ENCODE peak calls at places on chromosome 14, in four cellular contexts. One of them, this sample, is unnamed.

GRCh38 chr14:61184117-61184516 is 97.0 kb downstream of the TMEM30B start:
- DNase-seq in fibroblast of mammary gland: peak; percentile 100
- DNase-seq in right lobe of liver: no peak
- DNase-seq in colonic mucosa: no peak
- DNase-seq in this sample: peak; percentile 81

GRCh38 chr14:100684154-100684553 is 42.5 kb upstream of the DLK1 start:
- DNase-seq in colonic mucosa: no peak
- DNase-seq in right lobe of liver: no peak
- DNase-seq in fibroblast of mammary gland: no peak
- DNase-seq in this sample: no peak

GRCh38 chr14:98761993-98762392 is 510.0 kb downstream of the BCL11B start:
- DNase-seq in colonic mucosa: no peak
- DNase-seq in right lobe of liver: no peak
- DNase-seq in fibroblast of mammary gland: no peak
- DNase-seq in this sample: no peak

GRCh38 chr14:75053396-75054289 is 2.4 kb upstream of the MLH3 start:
- DNase-seq in colonic mucosa: no peak
- DNase-seq in fibroblast of mammary gland: peak; percentile 78
- DNase-seq in right lobe of liver: no peak
- DNase-seq in this sample: no peak

GRCh38 chr14:94481468-94482131 is 5.6 kb upstream of the SERPINA9 start:
- DNase-seq in right lobe of liver: peak; percentile 73
- DNase-seq in fibroblast of mammary gland: peak; percentile 45
- DNase-seq in colonic mucosa: no peak
- DNase-seq in this sample: no peak

GRCh38 chr14:93006484-93007128 is 83.7 kb downstream of the CHGA start:
- DNase-seq in right lobe of liver: no peak
- DNase-seq in colonic mucosa: no peak
- DNase-seq in fibroblast of mammary gland: peak; percentile 46
- DNase-seq in this sample: no peak

GRCh38 chr14:45118594-45118993 is 15.7 kb downstream of the FKBP3 start:
- DNase-seq in colonic mucosa: no peak
- DNase-seq in right lobe of liver: no peak
- DNase-seq in fibroblast of mammary gland: no peak
- DNase-seq in this sample: no peak

GRCh38 chr14:90661881-90662280 is 154.3 kb downstream of the TTC7B start:
- DNase-seq in fibroblast of mammary gland: no peak
- DNase-seq in right lobe of liver: no peak
- DNase-seq in colonic mucosa: no peak
- DNase-seq in this sample: no peak

GRCh38 chr14:100155881-100156645 is 3.4 kb downstream of the DEGS2 start:
- DNase-seq in fibroblast of mammary gland: no peak
- DNase-seq in colonic mucosa: peak; percentile 88
- DNase-seq in right lobe of liver: no peak
- DNase-seq in this sample: no peak

GRCh38 chr14:61927015-61927414 is 164.8 kb downstream of the SNAPC1 start:
- DNase-seq in right lobe of liver: no peak
- DNase-seq in fibroblast of mammary gland: no peak
- DNase-seq in colonic mucosa: no peak
- DNase-seq in this sample: peak; percentile 60

GRCh38 chr14:56797569-56798446 is 12.5 kb downstream of the OTX2 start:
- DNase-seq in fibroblast of mammary gland: no peak
- DNase-seq in right lobe of liver: no peak
- DNase-seq in colonic mucosa: no peak
- DNase-seq in this sample: no peak

GRCh38 chr14:103770902-103771301 is 55.3 kb downstream of the ZFYVE21 start:
- DNase-seq in colonic mucosa: no peak
- DNase-seq in right lobe of liver: no peak
- DNase-seq in fibroblast of mammary gland: no peak
- DNase-seq in this sample: no peak

GRCh38 chr14:100593751-100594624 is 6.8 kb upstream of the BEGAIN start:
- DNase-seq in colonic mucosa: no peak
- DNase-seq in fibroblast of mammary gland: no peak
- DNase-seq in right lobe of liver: no peak
- DNase-seq in this sample: no peak

GRCh38 chr14:61656341-61656740 is 39.0 kb upstream of the HIF1A start:
- DNase-seq in fibroblast of mammary gland: no peak
- DNase-seq in right lobe of liver: no peak
- DNase-seq in colonic mucosa: no peak
- DNase-seq in this sample: no peak

GRCh38 chr14:71220462-71220861 is 313.2 kb downstream of the PCNX1 start:
- DNase-seq in fibroblast of mammary gland: no peak
- DNase-seq in right lobe of liver: no peak
- DNase-seq in colonic mucosa: no peak
- DNase-seq in this sample: no peak

GRCh38 chr14:71225108-71225507 is 317.8 kb downstream of the PCNX1 start:
- DNase-seq in right lobe of liver: no peak
- DNase-seq in fibroblast of mammary gland: no peak
- DNase-seq in colonic mucosa: no peak
- DNase-seq in this sample: no peak

DNA sequence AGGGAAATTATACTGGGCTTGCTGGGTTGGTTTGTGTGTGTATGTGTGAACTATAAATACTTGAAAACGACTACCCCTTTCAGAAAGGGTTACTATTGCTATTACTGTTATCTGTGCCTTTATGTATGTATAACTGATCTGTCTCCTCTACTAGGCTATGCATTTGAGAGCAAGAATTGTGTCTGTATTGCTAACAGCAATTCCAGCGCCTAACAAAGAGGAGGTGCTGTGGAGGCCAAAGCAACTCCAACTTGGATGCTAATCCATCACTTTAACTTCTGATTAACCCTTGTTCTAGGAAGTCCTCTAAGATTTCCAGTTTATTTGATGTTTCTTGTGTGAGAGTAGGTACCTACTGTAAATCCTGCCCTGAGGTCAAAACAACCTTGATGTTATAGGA is 313.9 kb downstream of the PCNX1 start:
- DNase-seq in colonic mucosa: no peak
- DNase-seq in fibroblast of mammary gland: no peak
- DNase-seq in right lobe of liver: no peak
- DNase-seq in this sample: no peak
- TF ChIP-seq CTCF in colonic mucosa: no peak
- TF ChIP-seq CTCF in fibroblast of mammary gland: no peak
- TF ChIP-seq CTCF in right lobe of liver: no peak
- TF ChIP-seq CTCF in this sample: no peak

DNA sequence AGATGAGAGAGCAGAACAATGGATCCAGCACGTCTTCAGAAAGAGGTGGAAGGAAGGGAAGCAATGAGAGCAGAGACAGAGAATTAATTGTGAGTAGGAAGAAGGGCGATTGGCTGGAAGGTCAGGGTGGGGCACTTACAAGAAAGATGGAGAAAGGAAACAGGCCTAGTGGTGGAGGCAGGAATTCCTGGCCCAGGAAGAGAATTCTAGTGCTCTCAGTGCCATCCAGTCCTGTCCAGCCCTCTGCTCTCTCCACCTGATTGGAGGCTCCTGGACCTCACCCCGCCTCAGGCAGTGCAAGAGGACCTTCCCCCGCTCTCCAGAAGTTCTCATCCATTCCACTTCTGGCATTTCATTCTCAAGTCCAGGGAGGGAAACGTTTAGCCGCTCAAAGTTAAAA is 43.0 kb downstream of the NGB start:
- DNase-seq in right lobe of liver: no peak
- DNase-seq in fibroblast of mammary gland: no peak
- DNase-seq in colonic mucosa: no peak
- DNase-seq in this sample: no peak
- TF ChIP-seq CTCF in right lobe of liver: no peak
- TF ChIP-seq CTCF in fibroblast of mammary gland: no peak
- TF ChIP-seq CTCF in colonic mucosa: no peak
- TF ChIP-seq CTCF in this sample: no peak

GRCh38 chr14:70096866-70097265 is 91.9 kb downstream of the SLC8A3 start:
- DNase-seq in right lobe of liver: no peak
- DNase-seq in fibroblast of mammary gland: peak; percentile 6
- DNase-seq in colonic mucosa: no peak
- DNase-seq in this sample: peak; percentile 9
- TF ChIP-seq CTCF in right lobe of liver: no peak
- TF ChIP-seq CTCF in fibroblast of mammary gland: peak; percentile 35
- TF ChIP-seq CTCF in colonic mucosa: no peak
- TF ChIP-seq CTCF in this sample: no peak

GRCh38 chr14:68283378-68284123 is 464.0 kb downstream of the RAD51B start:
- DNase-seq in fibroblast of mammary gland: no peak
- DNase-seq in right lobe of liver: peak; percentile 53
- DNase-seq in colonic mucosa: no peak
- DNase-seq in this sample: no peak
- TF ChIP-seq CTCF in fibroblast of mammary gland: no peak
- TF ChIP-seq CTCF in right lobe of liver: no peak
- TF ChIP-seq CTCF in colonic mucosa: no peak
- TF ChIP-seq CTCF in this sample: no peak

GRCh38 chr14:65486856-65487255 is 74.3 kb downstream of the FUT8 start:
- DNase-seq in right lobe of liver: no peak
- DNase-seq in colonic mucosa: no peak
- DNase-seq in fibroblast of mammary gland: no peak
- DNase-seq in this sample: no peak
- TF ChIP-seq CTCF in right lobe of liver: no peak
- TF ChIP-seq CTCF in colonic mucosa: no peak
- TF ChIP-seq CTCF in fibroblast of mammary gland: no peak
- TF ChIP-seq CTCF in this sample: no peak

GRCh38 chr14:54489731-54490447 is 1.1 kb upstream of the GMFB start:
- DNase-seq in right lobe of liver: no peak
- DNase-seq in fibroblast of mammary gland: peak; percentile 43
- DNase-seq in colonic mucosa: no peak
- DNase-seq in this sample: no peak

GRCh38 chr14:54490448-54490805 is 1.6 kb upstream of the GMFB start:
- DNase-seq in right lobe of liver: no peak
- DNase-seq in fibroblast of mammary gland: no peak
- DNase-seq in colonic mucosa: no peak
- DNase-seq in this sample: no peak

GRCh38 chr14:54489318-54489683 is 521 bp upstream of the GMFB start:
- DNase-seq in right lobe of liver: no peak
- DNase-seq in colonic mucosa: no peak
- DNase-seq in fibroblast of mammary gland: no peak
- DNase-seq in this sample: no peak

GRCh38 chr14:54497224-54497623 is 8.4 kb upstream of the GMFB start:
- DNase-seq in colonic mucosa: no peak
- DNase-seq in fibroblast of mammary gland: no peak
- DNase-seq in right lobe of liver: no peak
- DNase-seq in this sample: no peak

DNA sequence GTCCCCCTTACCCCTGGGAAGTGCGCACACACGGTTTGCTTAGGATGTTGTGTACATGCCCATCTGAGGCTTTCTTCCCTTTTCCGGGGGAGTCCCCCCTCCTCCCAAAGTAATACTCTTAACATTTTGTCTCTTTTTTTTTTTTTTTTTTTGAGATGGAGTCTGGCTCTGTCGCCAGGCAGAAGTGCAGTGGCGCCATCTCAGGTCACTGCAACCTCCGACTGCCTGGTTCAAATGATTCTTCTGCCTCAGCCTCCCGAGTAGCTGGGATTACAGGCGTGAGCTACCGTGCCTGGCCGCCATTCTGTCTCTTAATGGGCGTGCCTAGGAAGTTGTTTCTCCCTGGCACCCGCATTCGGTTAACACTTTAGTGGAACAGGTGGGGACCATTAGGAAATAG is 4.5 kb upstream of the GMFB start:
- DNase-seq in fibroblast of mammary gland: no peak
- DNase-seq in right lobe of liver: no peak
- DNase-seq in colonic mucosa: no peak
- DNase-seq in this sample: no peak
- TF ChIP-seq CTCF in fibroblast of mammary gland: no peak
- TF ChIP-seq CTCF in right lobe of liver: no peak
- TF ChIP-seq CTCF in colonic mucosa: no peak
- TF ChIP-seq CTCF in this sample: no peak

DNA sequence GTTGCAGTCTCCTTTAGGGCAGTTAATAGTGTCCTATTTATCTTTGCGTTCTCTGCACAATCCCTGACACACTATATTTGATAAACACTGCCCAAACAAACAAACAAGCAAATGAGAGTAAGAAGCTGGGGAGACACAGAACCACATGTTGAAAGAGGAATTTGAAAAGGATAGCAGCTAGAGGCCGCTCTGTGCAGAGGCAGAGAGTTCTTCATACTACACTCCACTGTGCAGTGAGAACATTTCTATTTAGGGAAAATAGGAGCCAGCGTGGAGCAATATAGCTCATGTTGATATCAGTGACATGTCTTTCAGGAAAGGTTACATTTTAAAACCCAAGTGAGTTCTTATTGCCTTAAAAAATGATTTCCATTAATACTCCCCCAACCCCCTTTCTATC is 140.3 kb upstream of the SEL1L start:
- DNase-seq in right lobe of liver: no peak
- DNase-seq in colonic mucosa: no peak
- DNase-seq in fibroblast of mammary gland: no peak
- DNase-seq in this sample: no peak
- TF ChIP-seq CTCF in right lobe of liver: no peak
- TF ChIP-seq CTCF in colonic mucosa: no peak
- TF ChIP-seq CTCF in fibroblast of mammary gland: no peak
- TF ChIP-seq CTCF in this sample: no peak

DNA sequence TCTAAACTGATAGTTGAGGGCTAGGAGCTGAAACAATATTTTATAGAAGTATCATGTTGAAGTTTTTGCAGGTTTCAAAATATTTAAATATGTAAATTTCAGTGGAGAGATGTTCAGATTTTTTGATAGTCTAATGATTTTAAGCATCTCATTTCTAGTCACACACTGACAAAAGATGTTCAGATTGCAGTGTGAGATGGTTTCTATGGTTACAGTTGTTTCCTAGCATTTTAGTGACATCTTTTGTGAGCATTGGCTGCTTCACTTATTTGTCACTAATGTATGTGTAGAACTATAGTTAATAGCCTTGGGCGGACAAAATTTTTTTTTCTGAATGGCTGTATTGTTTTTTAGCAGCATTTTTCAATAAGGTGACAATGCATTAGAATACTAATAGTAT is 315.5 kb upstream of the PRKD1 start:
- DNase-seq in right lobe of liver: no peak
- DNase-seq in fibroblast of mammary gland: peak; percentile 16
- DNase-seq in colonic mucosa: no peak
- DNase-seq in this sample: no peak
- TF ChIP-seq CTCF in right lobe of liver: no peak
- TF ChIP-seq CTCF in fibroblast of mammary gland: no peak
- TF ChIP-seq CTCF in colonic mucosa: no peak
- TF ChIP-seq CTCF in this sample: no peak

GRCh38 chr14:21910260-21910659 is 236.6 kb upstream of the OR4E1 start:
- DNase-seq in colonic mucosa: no peak
- DNase-seq in fibroblast of mammary gland: no peak
- DNase-seq in right lobe of liver: no peak
- DNase-seq in this sample: no peak

GRCh38 chr14:21911877-21912276 is 238.3 kb upstream of the OR4E1 start:
- DNase-seq in right lobe of liver: no peak
- DNase-seq in colonic mucosa: no peak
- DNase-seq in fibroblast of mammary gland: no peak
- DNase-seq in this sample: no peak

GRCh38 chr14:21915814-21916213 is 242.2 kb upstream of the OR4E1 start:
- DNase-seq in fibroblast of mammary gland: no peak
- DNase-seq in colonic mucosa: peak; percentile 22
- DNase-seq in right lobe of liver: no peak
- DNase-seq in this sample: peak; percentile 17

GRCh38 chr14:21917699-21918436 is 244.2 kb upstream of the OR4E1 start:
- DNase-seq in fibroblast of mammary gland: peak; percentile 52
- DNase-seq in right lobe of liver: no peak
- DNase-seq in colonic mucosa: peak; percentile 47
- DNase-seq in this sample: peak; percentile 46

GRCh38 chr14:21913759-21914158 is 240.1 kb upstream of the OR4E1 start:
- DNase-seq in fibroblast of mammary gland: peak; percentile 71
- DNase-seq in right lobe of liver: peak; percentile 52
- DNase-seq in colonic mucosa: peak; percentile 74
- DNase-seq in this sample: peak; percentile 69
- TF ChIP-seq CTCF in fibroblast of mammary gland: peak; percentile 65
- TF ChIP-seq CTCF in right lobe of liver: peak; percentile 49
- TF ChIP-seq CTCF in colonic mucosa: peak; percentile 41
- TF ChIP-seq CTCF in this sample: peak; percentile 56

This sample was measured in MCF 10A.